ENCODE peak calls at places on chromosomes 12 and 14, in four cellular contexts. U is HCT116; T is EL; M is stimulated activated CD8-positive, alpha-beta memory T cell treated with anti-CD3 and anti-CD28 coated beads, Interleukin-7, amount 100 ng/mL, for 1 hour. E is an unnamed sample.

GRCh38 chr12:2739832-2740641 is 54.7 kb upstream of the FKBP4 start:
- DNase-seq in U (no peak), T (peak), M (no peak), E (no peak)

GRCh38 chr12:45615268-45615667 is 114.2 kb upstream of the ARID2 start:
- DNase-seq in U (no peak), T (peak), M (no peak), E (no peak)

GRCh38 chr14:69519253-69519661 is 34.7 kb downstream of the PLEKHD1 start:
- DNase-seq in U (no peak), T (no peak), M (no peak), E (peak)

GRCh38 chr12:6613776-6614512 is 6.8 kb upstream of the CHD4 start:
- DNase-seq in U (peak), T (peak), M (no peak), E (peak)

GRCh38 chr12:110745632-110746284 is 3.1 kb upstream of the PPP1CC start:
- DNase-seq in U (no peak), T (no peak), M (no peak), E (no peak)

GRCh38 chr14:60565211-60565610 is 56.3 kb downstream of the SIX6 start:
- DNase-seq in U (no peak), T (peak), M (no peak), E (no peak)

GRCh38 chr14:92613008-92613658 is 99.6 kb downstream of the RIN3 start:
- DNase-seq in U (no peak), T (peak), M (peak), E (peak)

GRCh38 chr14:39006721-39007410 is 96.2 kb downstream of the SEC23A start:
- DNase-seq in U (no peak), T (no peak), M (no peak), E (no peak)

GRCh38 chr14:92392726-92393125 is 69.8 kb downstream of the SLC24A4 start:
- DNase-seq in U (no peak), T (no peak), M (no peak), E (no peak)

GRCh38 chr14:93879362-93879983 is 47.7 kb upstream of the FAM181A start:
- DNase-seq in U (no peak), T (no peak), M (no peak), E (no peak)

GRCh38 chr14:105300542-105301102 is at the start of gene BRF1:
- DNase-seq in U (peak), T (peak), M (peak), E (peak)

GRCh38 chr12:106301611-106302321 is 767 bp upstream of the TCP11L2 start:
- DNase-seq in U (no peak), T (peak), M (peak), E (peak)

GRCh38 chr12:79233341-79233761 is 368.8 kb downstream of the SYT1 start:
- DNase-seq in U (no peak), T (no peak), M (no peak), E (no peak)

GRCh38 chr14:56498112-56498511 is 81.5 kb upstream of the TMEM260 start:
- DNase-seq in U (no peak), T (no peak), M (no peak), E (no peak)

GRCh38 chr12:110270125-110270962 is 10.7 kb upstream of the ATP2A2 start:
- DNase-seq in U (no peak), T (peak), M (no peak), E (no peak)

E was measured in Caco-2.